ENCODE peak calls at places on chromosomes 2 and 18, in nine cellular contexts. K, S, L, D, A, J, M, Z and I are unnamed samples.

GRCh38 chr2:239523944-239524310 is 123.1 kb upstream of the HDAC4 start:
- DNase-seq in K (no peak), S (no peak), L (no peak), D (no peak), A (peak; percentile 17), J (no peak), M (no peak), Z (no peak), I (no peak)

GRCh38 chr2:223060201-223060825 is 8.3 kb downstream of the KCNE4 start:
- DNase-seq in K (no peak), S (no peak), L (no peak), D (no peak), A (no peak), J (no peak), M (no peak), Z (no peak), I (no peak)

GRCh38 chr18:36309436-36310391 is 12.2 kb downstream of the FHOD3 start:
- DNase-seq in K (no peak), S (peak; percentile 8), L (no peak), D (no peak), A (peak; percentile 98), J (peak; percentile 86), M (peak; percentile 77), Z (no peak), I (no peak)

GRCh38 chr2:204545861-204546773 is 842 bp downstream of the PARD3B start:
- DNase-seq in K (peak; percentile 19), S (peak; percentile 46), L (no peak), D (peak; percentile 77), A (peak; percentile 37), J (peak; percentile 33), M (no peak), Z (peak; percentile 45), I (no peak)

GRCh38 chr18:34609991-34610658 is 100.0 kb upstream of the DTNA start:
- DNase-seq in K (no peak), S (no peak), L (no peak), D (no peak), A (peak; percentile 14), J (no peak), M (no peak), Z (no peak), I (no peak)

GRCh38 chr2:64839844-64840243 is 149.4 kb upstream of the SLC1A4 start:
- DNase-seq in K (no peak), S (no peak), L (no peak), D (no peak), A (peak; percentile 67), J (no peak), M (no peak), Z (no peak), I (no peak)

GRCh38 chr2:33058716-33059451 is 112.1 kb downstream of the LTBP1 start:
- DNase-seq in K (no peak), S (no peak), L (no peak), D (no peak), A (no peak), J (no peak), M (no peak), Z (no peak), I (no peak)

GRCh38 chr2:32895424-32895823 is 51.3 kb upstream of the LTBP1 start:
- DNase-seq in K (no peak), S (no peak), L (no peak), D (no peak), A (peak; percentile 2), J (no peak), M (no peak), Z (no peak), I (no peak)

GRCh38 chr2:146477383-146477782 is 1367.4 kb upstream of the ACVR2A start:
- DNase-seq in K (no peak), S (no peak), L (no peak), D (no peak), A (no peak), J (no peak), M (no peak), Z (no peak), I (no peak)

GRCh38 chr18:48613589-48613988 is 74.8 kb downstream of the CTIF start:
- DNase-seq in K (peak; percentile 52), S (no peak), L (peak; percentile 57), D (peak; percentile 90), A (no peak), J (no peak), M (no peak), Z (peak; percentile 32), I (peak; percentile 50)

GRCh38 chr2:12244070-12244469 is 472.7 kb upstream of the TRIB2 start:
- DNase-seq in K (no peak), S (no peak), L (no peak), D (no peak), A (peak; percentile 29), J (peak; percentile 4), M (no peak), Z (no peak), I (no peak)

GRCh38 chr2:21047161-21048009 is 3.5 kb upstream of the APOB start:
- DNase-seq in K (no peak), S (no peak), L (no peak), D (no peak), A (no peak), J (no peak), M (no peak), Z (peak; percentile 25), I (no peak)

GRCh38 chr2:7010376-7010775 is 93.2 kb downstream of the RNF144A start:
- DNase-seq in K (no peak), S (no peak), L (no peak), D (no peak), A (peak; percentile 93), J (peak; percentile 72), M (no peak), Z (no peak), I (no peak)

GRCh38 chr18:49652841-49653240 is 91.0 kb downstream of the LIPG start:
- DNase-seq in K (no peak), S (no peak), L (no peak), D (no peak), A (no peak), J (no peak), M (no peak), Z (no peak), I (no peak)

GRCh38 chr2:119250891-119251290 is 27.3 kb downstream of the STEAP3 start:
- DNase-seq in K (no peak), S (peak; percentile 11), L (no peak), D (peak; percentile 38), A (no peak), J (no peak), M (no peak), Z (no peak), I (no peak)

GRCh38 chr2:173062806-173063205 is 12.8 kb upstream of the MAP3K20 start:
- DNase-seq in K (no peak), S (no peak), L (no peak), D (no peak), A (no peak), J (no peak), M (no peak), Z (no peak), I (no peak)

GRCh38 chr2:100799701-100800100 is 20.2 kb upstream of the NPAS2 start:
- DNase-seq in K (no peak), S (no peak), L (no peak), D (no peak), A (no peak), J (no peak), M (no peak), Z (no peak), I (no peak)

GRCh38 chr2:11701206-11701605 is 31.2 kb upstream of the NTSR2 start:
- DNase-seq in K (no peak), S (no peak), L (no peak), D (no peak), A (no peak), J (no peak), M (no peak), Z (no peak), I (no peak)

DNA sequence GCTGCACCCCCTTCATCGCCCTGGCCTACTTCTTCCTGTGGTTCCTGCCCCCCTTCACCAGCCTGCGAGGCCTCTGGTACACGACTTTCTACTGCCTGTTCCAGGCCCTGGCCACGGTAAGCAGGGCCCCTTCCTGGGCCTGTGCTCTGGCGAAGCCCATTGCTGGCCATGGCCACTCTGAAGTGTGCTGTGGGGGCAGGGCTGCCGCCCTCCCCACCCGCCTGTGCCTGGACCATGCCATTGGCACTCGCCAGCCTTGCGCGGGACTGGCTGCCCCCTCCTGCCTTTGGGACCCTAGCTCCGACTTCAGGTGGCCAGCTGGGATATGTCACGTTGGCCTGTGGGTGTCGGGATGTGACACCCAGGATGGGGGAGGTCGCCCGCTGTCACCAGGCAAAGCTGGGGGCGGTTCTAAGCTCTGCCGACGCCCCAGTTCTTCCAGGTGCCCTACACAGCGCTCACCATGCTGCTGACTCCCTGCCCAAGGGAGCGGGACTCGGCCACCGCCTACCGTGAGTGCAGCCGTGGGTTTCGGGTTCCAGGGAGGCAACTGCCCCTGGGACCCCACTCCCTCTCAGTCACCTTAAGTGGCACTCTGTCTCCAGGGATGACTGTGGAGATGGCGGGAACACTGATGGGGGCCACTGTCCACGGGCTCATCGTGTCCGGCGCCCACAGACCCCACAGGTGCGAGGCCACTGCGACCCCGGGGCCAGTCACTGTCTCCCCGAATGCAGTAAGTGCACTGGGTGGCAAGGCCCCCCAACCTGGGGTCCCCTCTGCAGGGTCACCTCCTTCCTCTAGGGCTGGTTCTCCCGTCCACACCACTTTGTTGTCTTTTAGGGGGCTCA is 7.2 kb downstream of the MFSD2B start:
- DNase-seq in K (no peak), S (no peak), L (no peak), D (peak; percentile 65), A (no peak), J (no peak), M (no peak), Z (no peak), I (no peak)
- H3K27ac ChIP-seq in K (no peak overlapping the region), S (no peak overlapping the region), L (no peak overlapping the region), D (no peak overlapping the region), A (no peak overlapping the region), J (peak overlapping the region; percentile 79), M (peak overlapping the region; percentile 38), Z (no peak overlapping the region), I (peak overlapping the region; percentile 59)

DNA sequence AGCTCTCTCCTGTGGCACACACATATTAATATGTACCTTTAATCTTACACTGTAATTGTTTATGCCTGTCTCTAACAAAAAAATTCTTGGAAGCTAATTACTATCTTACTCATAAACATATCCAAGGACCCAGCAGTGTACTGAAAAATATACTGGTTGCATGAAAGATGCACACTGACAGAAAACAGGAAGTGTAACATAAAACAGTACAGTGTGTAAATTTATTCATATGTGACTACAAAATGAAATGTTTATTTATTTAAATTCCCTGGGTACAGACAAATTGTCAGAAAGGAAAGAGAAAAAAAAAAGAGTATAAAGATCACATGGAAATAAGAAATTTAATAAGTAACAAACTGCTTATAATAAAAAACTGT is 28.5 kb downstream of the TMEM131 start:
- DNase-seq in K (no peak), S (no peak), L (no peak), D (no peak), A (no peak), J (no peak), M (no peak), Z (no peak), I (no peak)
- H3K27ac ChIP-seq in K (no peak overlapping the region), S (no peak overlapping the region), L (no peak overlapping the region), D (no peak overlapping the region), A (no peak overlapping the region), J (no peak overlapping the region), M (no peak overlapping the region), Z (no peak overlapping the region), I (no peak overlapping the region)

GRCh38 chr2:241357531-241357930 is 1.4 kb downstream of the FARP2 start:
- DNase-seq in K (no peak), S (no peak), L (no peak), D (no peak), A (no peak), J (no peak), M (no peak), Z (no peak), I (no peak)
- H3K27ac ChIP-seq in K (no peak overlapping the region), S (no peak overlapping the region), L (no peak overlapping the region), D (no peak overlapping the region), A (peak overlapping the region; percentile 72), J (no peak overlapping the region), M (no peak overlapping the region), Z (no peak overlapping the region), I (no peak overlapping the region)

GRCh38 chr2:163737169-163737439 is 1.3 kb upstream of the FIGN start:
- DNase-seq in K (no peak), S (no peak), L (no peak), D (no peak), A (no peak), J (no peak), M (no peak), Z (peak; percentile 50), I (no peak)
- H3K27ac ChIP-seq in K (peak overlapping the region; percentile 93), S (peak overlapping the region; percentile 62), L (peak overlapping the region; percentile 96), D (no peak overlapping the region), A (no peak overlapping the region), J (no peak overlapping the region), M (peak overlapping the region; percentile 95), Z (peak overlapping the region; percentile 86), I (peak overlapping the region; percentile 82)